ENCODE peak calls at places on chromosomes 16 and 17, in eight cellular contexts. Z is GM12878, O is SK-N-SH, U is endothelial cell of umbilical vein, B is HCT116, T is H1, L is HepG2, Y is K562. I is an unnamed sample.
A peak's percentile ranks its signal among the peaks of the same experiment; 100 is the strongest.

GRCh38 chr17:77660524-77660923 is 298.0 kb upstream of the TNRC6C start:
- DNase-seq in Y (no peak), T (no peak), B (no peak), U (no peak), O (no peak), Z (no peak), L (no peak), I (no peak)

GRCh38 chr16:53091508-53092211 is 36.9 kb downstream of the CHD9 start:
- DNase-seq in B (no peak), L (no peak), O (peak; percentile 76), U (peak; percentile 69), Y (no peak), Z (peak; percentile 72), T (no peak), I (peak; percentile 87)

GRCh38 chr17:36608280-36608679 is 6.9 kb downstream of the MRM1 start:
- DNase-seq in O (no peak), Y (no peak), Z (no peak), T (no peak), U (no peak), L (no peak), B (no peak), I (no peak)

GRCh38 chr17:32970281-32970680 is 21.4 kb upstream of the SPACA3 start:
- DNase-seq in Z (peak; percentile 39), B (no peak), Y (no peak), U (no peak), L (no peak), O (no peak), T (no peak), I (no peak)

GRCh38 chr16:66084306-66084705 is 282.2 kb upstream of the CDH5 start:
- DNase-seq in T (no peak), Z (no peak), B (no peak), O (no peak), Y (no peak), U (no peak), L (no peak), I (no peak)

GRCh38 chr17:77214743-77215142 is 74.0 kb downstream of the SEC14L1 start:
- DNase-seq in Z (no peak), O (peak; percentile 77), Y (no peak), T (peak; percentile 27), B (peak; percentile 56), L (peak; percentile 65), U (no peak), I (no peak)

GRCh38 chr17:19546289-19547065 is 12.8 kb downstream of the SLC47A1 start:
- DNase-seq in Z (no peak), U (peak; percentile 19), T (no peak), O (no peak), B (no peak), Y (no peak), L (no peak), I (no peak)

GRCh38 chr16:47644661-47645060 is 183.5 kb downstream of the PHKB start:
- DNase-seq in Y (no peak), U (no peak), Z (no peak), B (no peak), O (no peak), L (no peak), T (no peak), I (no peak)

GRCh38 chr16:67423634-67424575 is 7.0 kb upstream of the HSD11B2 start:
- DNase-seq in O (no peak), Y (no peak), U (no peak), Z (no peak), B (no peak), L (no peak), T (no peak), I (no peak)

GRCh38 chr17:5793157-5793556 is 208.8 kb upstream of the NLRP1 start:
- DNase-seq in T (no peak), Y (peak; percentile 19), O (no peak), L (no peak), B (no peak), Z (no peak), U (no peak), I (no peak)

GRCh38 chr16:59758848-59759247 is 1024.7 kb upstream of the GOT2 start:
- DNase-seq in O (no peak), B (no peak), U (no peak), Y (no peak), Z (no peak), L (no peak), T (no peak), I (no peak)

GRCh38 chr16:84687715-84688114 is 12.1 kb upstream of the USP10 start:
- DNase-seq in L (no peak), U (peak; percentile 37), Z (peak; percentile 76), O (no peak), T (no peak), B (no peak), Y (no peak), I (no peak)

GRCh38 chr17:21252289-21252874 is 828 bp downstream of the NATD1 start:
- DNase-seq in T (no peak), O (no peak), L (no peak), B (no peak), Z (no peak), Y (no peak), U (no peak), I (no peak)

GRCh38 chr17:2374549-2375285 is 26.1 kb downstream of the MNT start:
- DNase-seq in Z (no peak), B (no peak), T (no peak), O (no peak), U (no peak), L (no peak), Y (no peak), I (no peak)

GRCh38 chr17:72476575-72476986 is 355.8 kb downstream of the SOX9 start:
- DNase-seq in O (no peak), L (no peak), Z (no peak), Y (no peak), B (no peak), U (no peak), T (peak; percentile 86), I (no peak)

GRCh38 chr17:72474740-72475477 is 354.1 kb downstream of the SOX9 start:
- DNase-seq in U (no peak), T (no peak), O (peak; percentile 49), Z (no peak), B (no peak), L (no peak), Y (no peak), I (no peak)

GRCh38 chr17:72477529-72477928 is 356.7 kb downstream of the SOX9 start:
- DNase-seq in U (no peak), B (no peak), L (no peak), Y (no peak), O (no peak), T (no peak), Z (no peak), I (no peak)

GRCh38 chr17:72474243-72474642 is 353.4 kb downstream of the SOX9 start:
- DNase-seq in T (no peak), L (no peak), B (no peak), Z (no peak), O (no peak), U (no peak), Y (no peak), I (no peak)

GRCh38 chr17:72476134-72476533 is 355.3 kb downstream of the SOX9 start:
- DNase-seq in B (no peak), U (no peak), T (no peak), O (no peak), L (no peak), Z (no peak), Y (no peak), I (no peak)
- H3K27ac ChIP-seq in B (no peak overlapping the region), U (no peak overlapping the region), T (peak overlapping the region; percentile 91), O (no peak overlapping the region), L (no peak overlapping the region), Z (no peak overlapping the region), Y (no peak overlapping the region), I (no peak overlapping the region)

GRCh38 chr16:28064150-28064549 is 636 bp upstream of the GSG1L start:
- DNase-seq in U (no peak), B (no peak), Y (no peak), L (no peak), O (no peak), Z (no peak), T (no peak), I (no peak)
- H3K9ac ChIP-seq in U (no peak overlapping the region), B (no peak overlapping the region), Y (no peak overlapping the region), L (no peak overlapping the region), O (no peak overlapping the region), Z (no peak overlapping the region), T (no peak overlapping the region), I (no peak overlapping the region)

DNA sequence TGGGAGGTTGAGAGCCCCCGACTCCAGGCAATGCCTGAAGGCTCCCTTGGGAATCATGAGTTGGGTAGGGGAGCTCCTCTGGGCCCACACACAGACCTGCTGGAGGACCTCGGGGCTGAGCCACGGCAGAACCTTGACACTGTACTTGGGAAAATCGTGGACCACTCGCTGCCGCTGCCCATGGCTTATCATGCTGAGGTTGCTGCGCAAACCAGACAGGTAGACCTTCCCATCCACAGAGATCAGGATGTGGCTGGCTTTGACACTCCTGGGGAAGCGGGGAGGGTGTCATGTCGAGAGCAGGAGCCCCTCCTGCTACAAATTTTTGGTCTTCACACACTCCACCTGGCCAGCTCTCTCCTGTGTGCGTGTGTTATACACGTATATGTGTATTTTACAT is 7.2 kb upstream of the LIMD2 start:
- DNase-seq in Y (no peak), U (no peak), Z (no peak), L (no peak), B (no peak), O (no peak), T (no peak), I (no peak)
- TF ChIP-seq POLR2AphosphoS5 in Y (no peak), U (no peak), Z (no peak), L (no peak), B (no peak), O (no peak), T (no peak), I (peak; percentile 13)

GRCh38 chr16:89972244-89973234 is 24.0 kb downstream of the DEF8 start:
- DNase-seq in U (peak; percentile 93), Y (peak; percentile 100), T (peak; percentile 67), O (peak; percentile 100), L (peak; percentile 92), Z (no peak), B (peak; percentile 88), I (no peak)
- H3K27ac ChIP-seq in U (peak overlapping the region; percentile 77), Y (peak overlapping the region; percentile 99), T (peak overlapping the region; percentile 99), O (peak overlapping the region; percentile 94), L (peak overlapping the region; percentile 88), Z (peak overlapping the region; percentile 93), B (peak overlapping the region; percentile 81), I (peak overlapping the region; percentile 74)

I was measured in SK-N-MC.